ENCODE peak calls at places on chromosomes 11 and 22, in eight cellular contexts. B is MM.1S, H is neural progenitor cell, W is hepatocyte, Y is HCT116, Z is GM23338, Q is PC-3, G is SK-N-SH. J is an unnamed sample.

GRCh38 chr11:78313898-78314297 is 103.7 kb downstream of the GAB2 start:
- DNase-seq in B (no peak), H (no peak), W (no peak), Y (no peak), Z (no peak), Q (no peak), G (no peak), J (no peak)

GRCh38 chr11:85826096-85826855 is 15.3 kb upstream of the SYTL2 start:
- DNase-seq in B (peak; percentile 31), H (peak; percentile 60), W (peak; percentile 40), Y (no peak), Z (peak; percentile 50), Q (peak; percentile 78), G (peak; percentile 64), J (peak; percentile 13)

GRCh38 chr11:3087821-3088800 is 30.9 kb upstream of the CARS1 start:
- DNase-seq in B (no peak), H (no peak), W (no peak), Y (no peak), Z (no peak), Q (peak; percentile 33), G (peak; percentile 29), J (no peak)

GRCh38 chr11:31821235-31821764 is 10.2 kb upstream of the PAX6 start:
- DNase-seq in B (no peak), H (no peak), W (no peak), Y (no peak), Z (no peak), Q (no peak), G (no peak), J (no peak)

GRCh38 chr11:98955551-98955950 is 65.2 kb upstream of the CNTN5 start:
- DNase-seq in B (no peak), H (no peak), W (no peak), Y (no peak), Z (no peak), Q (peak; percentile 73), G (no peak), J (no peak)

GRCh38 chr11:104076455-104076854 is 40.0 kb downstream of the DDI1 start:
- DNase-seq in B (no peak), H (no peak), W (no peak), Y (no peak), Z (no peak), Q (no peak), G (no peak), J (no peak)

GRCh38 chr11:133928628-133929059 is 28.1 kb downstream of the IGSF9B start:
- DNase-seq in B (no peak), H (no peak), W (no peak), Y (no peak), Z (peak; percentile 28), Q (peak; percentile 43), G (peak; percentile 81), J (no peak)

GRCh38 chr22:17777005-17777716 is 2.9 kb upstream of the BID start:
- DNase-seq in B (peak; percentile 81), H (no peak), W (no peak), Y (no peak), Z (no peak), Q (no peak), G (no peak), J (peak; percentile 87)

GRCh38 chr22:50544746-50545253 is 899 bp upstream of the KLHDC7B start:
- DNase-seq in B (no peak), H (no peak), W (peak; percentile 18), Y (no peak), Z (no peak), Q (no peak), G (no peak), J (peak; percentile 56)

DNA sequence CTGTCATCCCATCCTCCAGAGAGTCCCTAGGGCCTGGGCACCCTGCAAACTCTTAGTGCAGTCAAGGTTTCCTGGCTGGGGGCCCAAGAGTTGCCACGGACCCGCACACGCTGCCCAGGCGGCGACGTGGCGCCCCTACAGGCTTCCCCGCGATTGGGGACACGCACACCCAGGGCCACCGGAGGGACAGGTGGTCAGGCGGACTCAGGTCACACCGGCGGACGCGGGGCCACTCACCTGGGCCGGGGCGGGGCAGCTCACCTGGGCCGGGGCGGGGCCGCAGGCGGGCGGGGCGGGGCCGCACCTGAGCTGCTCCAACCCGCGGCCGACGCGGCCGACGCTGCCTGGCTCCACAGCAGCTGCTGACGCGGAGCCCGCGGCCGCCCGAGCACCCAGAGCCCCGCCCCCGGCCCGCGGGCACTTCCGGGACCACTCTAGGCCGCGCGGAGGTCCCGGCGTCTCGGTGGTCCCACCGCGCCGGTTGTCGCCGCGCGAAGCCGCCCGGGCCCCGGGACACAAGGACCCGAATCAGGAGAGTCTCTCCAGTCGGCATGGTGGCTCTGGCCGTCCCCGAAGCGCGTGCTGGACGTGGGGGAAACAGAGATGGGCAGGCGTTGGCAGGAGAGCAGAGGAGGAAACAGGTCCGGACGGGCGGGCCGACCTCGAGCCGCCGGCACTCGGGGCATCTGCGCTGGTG is at the start of gene ZNF70:
- DNase-seq in B (peak; percentile 95), H (peak; percentile 97), W (peak; percentile 97), Y (peak; percentile 69), Z (peak; percentile 96), Q (peak; percentile 85), G (peak; percentile 97), J (peak; percentile 94)
- TF ChIP-seq CTCF in B (peak; percentile 22), H (peak; percentile 51), W (peak; percentile 29), Y (no peak), Z (no peak), Q (no peak), G (peak; percentile 38), J (peak; percentile 50)

GRCh38 chr11:107858217-107859070 is at the start of gene SLC35F2:
- DNase-seq in B (peak; percentile 91), H (peak; percentile 89), W (peak; percentile 75), Y (peak; percentile 73), Z (peak; percentile 93), Q (peak; percentile 96), G (peak; percentile 86), J (peak; percentile 91)

GRCh38 chr11:107856981-107857517 is 1.5 kb downstream of the SLC35F2 start:
- DNase-seq in B (no peak), H (no peak), W (no peak), Y (peak; percentile 62), Z (no peak), Q (peak; percentile 96), G (no peak), J (no peak)

GRCh38 chr11:107859459-107860239 is 1.1 kb upstream of the SLC35F2 start:
- DNase-seq in B (peak; percentile 80), H (peak; percentile 81), W (peak; percentile 30), Y (peak; percentile 37), Z (peak; percentile 53), Q (peak; percentile 84), G (peak; percentile 55), J (peak; percentile 53)

GRCh38 chr11:107856180-107856980 is 2.2 kb downstream of the SLC35F2 start:
- DNase-seq in B (no peak), H (no peak), W (no peak), Y (peak; percentile 33), Z (peak; percentile 50), Q (no peak), G (no peak), J (no peak)

DNA sequence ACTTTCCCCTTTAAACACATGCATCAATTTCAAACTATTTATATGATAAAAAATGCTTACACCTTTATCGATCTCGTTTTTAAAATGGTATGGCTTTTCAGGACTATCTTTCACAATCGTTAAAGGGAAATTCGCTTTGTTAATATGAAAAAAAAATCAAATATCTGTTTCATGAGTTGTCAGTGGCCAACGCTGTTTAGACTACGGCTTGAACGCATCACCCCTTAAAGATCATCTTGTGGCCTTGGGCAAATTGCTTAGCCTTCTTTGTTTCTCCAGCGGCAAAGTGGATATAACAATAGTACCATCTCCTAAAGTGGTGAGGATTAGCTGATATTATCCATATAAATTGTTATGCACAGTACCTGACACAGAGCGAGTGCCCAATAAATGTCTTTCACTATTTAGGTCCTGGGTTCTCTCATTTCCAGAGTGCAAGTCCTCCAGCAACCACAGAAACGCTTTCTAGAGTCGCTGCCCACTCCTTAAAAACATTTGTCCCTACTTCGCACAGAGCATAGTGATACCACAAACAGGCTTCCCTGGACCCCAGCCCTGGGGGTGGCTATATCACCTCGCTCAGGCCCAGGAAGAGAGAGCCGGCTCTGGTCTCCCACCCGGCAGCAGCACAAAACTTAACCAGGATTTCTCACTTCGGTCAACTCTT is 904 bp downstream of the SLC35F2 start:
- DNase-seq in B (peak; percentile 36), H (no peak), W (no peak), Y (no peak), Z (no peak), Q (no peak), G (no peak), J (no peak)
- TF ChIP-seq EZH2phosphoT487 in B (no peak), H (no peak), W (no peak), Y (no peak), Z (no peak), Q (no peak), G (no peak), J (no peak)

DNA sequence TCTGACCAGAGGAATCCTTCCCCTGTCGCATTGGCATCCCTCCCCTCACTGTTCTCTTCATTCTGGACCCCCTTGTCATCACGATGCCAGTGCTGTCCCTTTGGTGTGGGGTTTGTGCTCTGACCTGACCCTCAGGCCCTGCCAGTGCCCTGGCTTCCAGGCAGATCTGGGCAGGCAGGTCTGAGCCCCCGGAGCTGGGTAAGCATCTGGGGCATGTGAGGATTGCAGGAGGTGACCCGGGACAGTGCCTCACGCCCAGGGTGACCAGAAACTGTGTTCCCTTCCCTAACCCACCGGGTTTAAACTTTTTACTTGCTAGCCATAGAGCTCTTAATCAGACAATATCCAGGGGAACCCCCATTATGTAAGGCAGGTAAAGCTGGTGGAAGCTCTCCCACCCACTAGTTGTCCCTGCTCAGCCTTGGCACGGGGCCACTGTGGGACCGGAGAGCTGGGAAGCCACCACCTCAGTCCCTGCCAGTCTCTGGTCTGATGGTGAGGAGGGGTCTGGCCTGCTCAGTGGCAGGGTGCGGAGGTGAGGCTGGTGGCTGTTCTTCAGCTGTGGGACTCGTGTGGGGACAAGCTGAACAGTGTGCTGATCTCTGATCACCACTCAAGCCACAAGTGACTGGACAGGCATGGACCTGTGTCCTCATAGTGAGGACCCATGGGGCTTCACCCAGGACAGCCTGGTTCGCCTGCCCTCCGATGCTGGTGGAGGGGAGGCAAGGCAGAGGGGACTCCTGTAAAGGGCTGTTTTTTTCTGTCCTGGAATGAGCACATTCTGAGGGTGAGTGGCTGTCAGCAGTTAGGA is 38.0 kb downstream of the BCR start:
- DNase-seq in B (no peak), H (no peak), W (no peak), Y (no peak), Z (no peak), Q (no peak), G (no peak), J (no peak)
- H3K4me1 ChIP-seq in B (peaks cover 39% of the 10 kb centered on the region), H (peaks cover 27% of the 10 kb centered on the region), W (peaks cover 50% of the 10 kb centered on the region), Y (peaks cover 16% of the 10 kb centered on the region), Z (peaks cover 68% of the 10 kb centered on the region), Q (peaks cover 26% of the 10 kb centered on the region), G (peaks cover 32% of the 10 kb centered on the region), J (peaks cover 65% of the 10 kb centered on the region)

DNA sequence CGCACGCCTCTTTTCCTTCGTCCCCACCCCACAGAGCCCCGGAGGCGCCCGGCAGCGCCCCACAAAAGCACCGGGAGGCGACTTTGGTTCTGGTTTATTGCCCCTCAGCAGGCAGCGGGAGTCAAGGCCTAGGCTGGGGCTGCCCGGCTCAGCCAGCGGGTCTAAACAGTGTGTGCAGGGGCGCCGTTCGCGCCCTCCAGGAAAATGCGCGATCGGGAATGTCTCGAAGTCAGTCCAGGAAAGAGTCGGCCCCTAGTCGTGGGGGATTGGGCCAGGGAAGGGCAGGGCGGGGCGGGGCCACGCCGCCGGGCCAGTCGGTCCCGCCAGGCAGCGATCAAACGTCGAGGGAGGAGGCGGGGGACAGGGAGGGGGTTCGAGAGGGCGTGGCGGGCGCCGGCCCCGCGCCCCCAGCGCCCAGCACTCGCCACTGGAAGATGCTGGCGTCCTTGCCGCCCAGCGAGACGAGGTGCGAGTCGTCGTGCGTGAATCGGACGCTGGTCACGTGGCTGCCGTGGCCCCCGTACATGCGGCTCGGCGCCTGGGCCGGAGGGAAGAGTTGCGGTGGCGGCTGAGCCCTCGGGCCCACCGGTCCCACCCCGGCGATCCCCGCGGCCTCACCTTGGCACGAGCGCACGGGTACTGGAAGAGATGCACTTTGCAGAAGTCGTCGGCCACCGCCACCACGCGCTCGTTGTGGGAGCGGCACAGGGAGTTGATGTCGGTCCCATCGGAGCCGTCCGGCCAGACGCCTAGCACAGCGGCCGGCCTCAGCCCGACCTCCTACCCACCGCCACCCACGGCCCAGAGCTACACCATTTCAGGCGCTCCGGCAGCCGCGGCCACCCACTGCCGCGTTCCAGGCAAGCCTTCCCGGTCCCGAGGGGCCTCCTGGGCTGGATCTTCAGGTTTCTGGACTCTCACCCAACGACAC is 741 bp upstream of the MTA2 start:
- DNase-seq in B (no peak), H (peak; percentile 79), W (peak; percentile 68), Y (no peak), Z (peak; percentile 73), Q (peak; percentile 76), G (peak; percentile 87), J (no peak)
- TF ChIP-seq CTCF in B (no peak), H (peak; percentile 5), W (peak; percentile 9), Y (no peak), Z (peak; percentile 15), Q (no peak), G (no peak), J (no peak)